ENCODE peak calls at places on chromosomes 11 and 22, in four cellular contexts. Q is AG09319, R is progenitor cell of endocrine pancreas, G is AG04450. W is an unnamed sample.

GRCh38 chr11:124753207-124753606 is 1.2 kb upstream of the VSIG2 start:
- DNase-seq in Q (no peak), R (no peak), G (no peak), W (no peak)

GRCh38 chr11:36534276-36534675 is 24.2 kb upstream of the TRAF6 start:
- DNase-seq in Q (no peak), R (no peak), G (no peak), W (no peak)

GRCh38 chr11:129840236-129840635 is 24.6 kb downstream of the TMEM45B start:
- DNase-seq in Q (no peak), R (no peak), G (no peak), W (no peak)

GRCh38 chr22:24359452-24360120 is 67.8 kb upstream of the ADORA2A start:
- DNase-seq in Q (no peak), R (no peak), G (no peak), W (no peak)

GRCh38 chr11:79253280-79253679 is 187.6 kb downstream of the TENM4 start:
- DNase-seq in Q (no peak), R (no peak), G (no peak), W (no peak)

GRCh38 chr22:22700631-22701030 is 56.2 kb downstream of the GGTLC2 start:
- DNase-seq in Q (no peak), R (no peak), G (no peak), W (no peak)

GRCh38 chr11:1507381-1508140 is 21.0 kb upstream of the MOB2 start:
- DNase-seq in Q (no peak), R (no peak), G (no peak), W (no peak)

GRCh38 chr22:49914256-49914655 is 4.0 kb downstream of the ALG12 start:
- DNase-seq in Q (no peak), R (no peak), G (no peak), W (no peak)

GRCh38 chr11:68266121-68266891 is 5.5 kb downstream of the C11orf24 start:
- DNase-seq in Q (no peak), R (no peak), G (no peak), W (no peak)

GRCh38 chr11:108135845-108136599 is 14.7 kb downstream of the ACAT1 start:
- DNase-seq in Q (no peak), R (no peak), G (no peak), W (no peak)

GRCh38 chr11:56876621-56877312 is 111.9 kb upstream of the OR5AK2 start:
- DNase-seq in Q (peak; percentile 2), R (no peak), G (no peak), W (no peak)

GRCh38 chr11:64564947-64565889 is 25.8 kb upstream of the SLC22A12 start:
- DNase-seq in Q (no peak), R (no peak), G (no peak), W (no peak)

GRCh38 chr11:1890856-1891830 is 552 bp downstream of the PRR33 start:
- DNase-seq in Q (no peak), R (no peak), G (no peak), W (no peak)

GRCh38 chr11:67670316-67671210 is 3.9 kb downstream of the ALDH3B2 start:
- DNase-seq in Q (no peak), R (no peak), G (no peak), W (no peak)

GRCh38 chr11:44727114-44727372 is 281 bp downstream of the TSPAN18 start:
- DNase-seq in Q (no peak), R (no peak), G (no peak), W (peak; percentile 54)

GRCh38 chr11:9017773-9018172 is 14.0 kb upstream of the NRIP3 start:
- DNase-seq in Q (no peak), R (no peak), G (no peak), W (no peak)

GRCh38 chr11:78715639-78716311 is 141.1 kb upstream of the NARS2 start:
- DNase-seq in Q (peak; percentile 3), R (peak; percentile 37), G (peak; percentile 54), W (peak; percentile 72)

GRCh38 chr11:121801796-121802195 is 314.2 kb downstream of the BLID start:
- DNase-seq in Q (no peak), R (no peak), G (no peak), W (no peak)

GRCh38 chr22:30235687-30236170 is 10.8 kb downstream of the LIF start:
- DNase-seq in Q (no peak), R (no peak), G (peak; percentile 61), W (no peak)

GRCh38 chr11:37712246-37712645 is 1114.2 kb upstream of the RAG2 start:
- DNase-seq in Q (no peak), R (no peak), G (no peak), W (peak; percentile 6)

GRCh38 chr22:28260619-28261018 is 341.6 kb upstream of the PITPNB start:
- DNase-seq in Q (no peak), R (no peak), G (no peak), W (no peak)

GRCh38 chr11:64466115-64466718 is 107.3 kb downstream of the RPS6KA4 start:
- DNase-seq in Q (no peak), R (no peak), G (no peak), W (no peak)

GRCh38 chr11:78228467-78228866 is 39.7 kb downstream of the USP35 start:
- DNase-seq in Q (no peak), R (no peak), G (peak; percentile 15), W (no peak)

GRCh38 chr11:48116843-48117242 is 99.8 kb upstream of the OR4B1 start:
- DNase-seq in Q (no peak), R (no peak), G (no peak), W (no peak)

GRCh38 chr11:134001101-134001500 is 44.3 kb upstream of the IGSF9B start:
- DNase-seq in Q (no peak), R (no peak), G (no peak), W (no peak)

GRCh38 chr11:44793350-44794090 is 66.8 kb downstream of the TSPAN18 start:
- DNase-seq in Q (no peak), R (no peak), G (no peak), W (peak; percentile 41)

GRCh38 chr11:17951685-17952388 is 61.0 kb downstream of the SERGEF start:
- DNase-seq in Q (no peak), R (no peak), G (no peak), W (no peak)

GRCh38 chr22:35561796-35562526 is 21.3 kb downstream of the RASD2 start:
- DNase-seq in Q (no peak), R (no peak), G (peak; percentile 38), W (no peak)

GRCh38 chr22:46373166-46373565 is 37.7 kb downstream of the TRMU start:
- DNase-seq in Q (no peak), R (no peak), G (no peak), W (no peak)

GRCh38 chr11:119481667-119482400 is 58.9 kb upstream of the THY1 start:
- DNase-seq in Q (no peak), R (no peak), G (no peak), W (peak; percentile 29)

GRCh38 chr11:119478711-119479285 is 55.8 kb upstream of the THY1 start:
- DNase-seq in Q (no peak), R (no peak), G (no peak), W (no peak)

GRCh38 chr11:119481021-119481666 is 58.2 kb upstream of the THY1 start:
- DNase-seq in Q (peak; percentile 92), R (peak; percentile 93), G (peak; percentile 65), W (peak; percentile 95)

GRCh38 chr11:119480375-119481020 is 57.5 kb upstream of the THY1 start:
- DNase-seq in Q (no peak), R (no peak), G (no peak), W (no peak)

DNA sequence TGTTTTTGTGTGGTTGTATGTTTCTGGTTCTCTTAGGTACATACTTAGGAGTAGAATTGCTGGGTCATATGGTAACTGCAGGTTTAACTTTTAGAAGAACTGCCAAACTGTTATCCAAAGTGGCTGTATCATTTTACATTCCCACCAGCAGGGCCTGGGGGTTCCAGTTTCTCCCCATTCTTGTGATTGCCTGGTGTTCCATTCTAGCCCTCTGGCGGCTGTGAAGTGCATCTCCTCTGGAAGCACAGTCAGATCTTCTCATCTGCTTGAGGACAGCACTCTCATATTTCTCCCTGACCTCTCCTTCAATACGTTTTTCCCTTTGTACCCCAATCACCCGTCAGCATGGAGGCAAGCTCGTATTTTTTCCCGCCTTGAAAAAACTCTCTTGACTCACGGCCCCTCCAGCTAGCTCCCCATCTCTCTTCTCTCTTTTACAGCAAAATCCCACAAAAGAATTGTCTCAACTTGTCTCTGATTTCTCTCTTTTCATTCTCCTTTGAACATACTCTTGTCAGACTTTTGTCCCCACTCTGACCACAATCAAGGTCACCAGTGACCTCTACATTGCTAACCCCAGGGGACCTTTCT is 56.8 kb upstream of the THY1 start:
- DNase-seq in Q (no peak), R (no peak), G (no peak), W (peak; percentile 46)
- TF ChIP-seq CTCF in Q (peak; percentile 60), R (peak; percentile 65), G (peak; percentile 86), W (peak; percentile 64)

GRCh38 chr11:104946907-104947306 is 21.5 kb downstream of the CASP4 start:
- DNase-seq in Q (no peak), R (no peak), G (no peak), W (no peak)
- TF ChIP-seq CTCF in Q (peak; percentile 36), R (peak; percentile 40), G (peak; percentile 49), W (peak; percentile 20)

GRCh38 chr11:46242462-46242960 is 35.0 kb upstream of the CREB3L1 start:
- DNase-seq in Q (no peak), R (no peak), G (no peak), W (no peak)

GRCh38 chr11:46242961-46243795 is 34.3 kb upstream of the CREB3L1 start:
- DNase-seq in Q (peak; percentile 98), R (peak; percentile 86), G (peak; percentile 95), W (peak; percentile 97)

GRCh38 chr11:46240861-46241260 is 36.6 kb upstream of the CREB3L1 start:
- DNase-seq in Q (no peak), R (no peak), G (no peak), W (no peak)

GRCh38 chr11:46246514-46246913 is 30.9 kb upstream of the CREB3L1 start:
- DNase-seq in Q (peak; percentile 36), R (no peak), G (no peak), W (no peak)

DNA sequence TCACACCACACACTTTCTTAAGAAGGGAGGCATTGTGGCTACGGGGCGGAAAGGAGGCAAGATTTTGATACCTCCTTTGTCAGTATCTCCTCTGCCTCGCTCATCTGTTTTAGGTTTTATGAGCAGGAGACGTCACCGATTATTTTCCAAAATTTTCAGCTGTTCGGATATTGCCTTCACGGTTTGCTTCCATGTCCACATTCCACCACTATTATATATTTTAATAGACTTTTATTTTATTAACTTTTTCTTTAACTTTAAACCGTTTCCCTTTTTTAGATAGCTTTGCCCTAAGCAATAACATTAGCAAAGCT is 33.7 kb upstream of the CREB3L1 start:
- DNase-seq in Q (no peak), R (no peak), G (no peak), W (no peak)
- TF ChIP-seq CTCF in Q (no peak), R (no peak), G (no peak), W (no peak)

DNA sequence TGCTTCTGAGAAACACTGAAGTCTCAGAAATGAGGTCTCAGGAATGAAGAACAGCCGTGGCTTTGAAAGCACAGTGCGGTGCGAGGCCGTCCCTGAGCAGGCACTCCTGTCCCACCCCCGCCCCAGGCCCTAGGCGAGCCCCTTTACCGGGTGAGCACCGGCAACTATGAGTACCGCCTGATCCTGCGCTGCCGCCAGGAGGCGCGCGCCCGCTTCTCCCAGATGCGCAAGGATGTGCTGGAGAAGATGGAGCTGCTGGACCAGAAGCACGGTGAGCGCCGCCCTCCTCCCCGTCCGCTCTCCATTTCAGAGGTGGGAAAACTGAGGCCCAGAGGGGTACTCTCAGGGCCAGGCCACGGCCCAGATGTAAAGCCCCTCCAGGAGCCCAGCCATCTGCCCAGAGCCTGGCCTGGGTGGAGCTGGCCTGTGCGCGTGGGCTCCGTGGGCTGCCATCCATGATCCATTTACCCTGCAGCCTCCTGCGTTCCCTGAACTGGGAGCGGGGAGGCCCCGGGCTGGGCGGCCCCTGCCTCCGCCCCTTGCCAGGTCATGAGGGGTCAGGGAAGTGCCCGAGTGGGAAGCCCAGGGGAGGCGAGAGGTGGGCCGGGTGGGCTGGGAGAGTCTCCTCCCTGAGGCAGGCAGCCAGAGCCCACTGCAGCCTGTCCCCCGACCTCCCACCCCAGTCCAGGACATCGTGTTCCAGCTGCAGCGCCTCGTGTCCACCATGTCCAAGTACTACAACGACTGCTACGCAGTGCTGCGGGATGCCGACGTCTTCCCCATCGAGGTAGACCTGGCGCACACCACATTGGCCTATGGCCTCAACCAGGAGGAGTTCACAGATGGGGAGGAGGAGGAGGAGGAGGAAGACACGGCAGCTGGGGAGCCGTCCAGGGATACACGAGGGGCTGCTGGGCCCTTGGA is 9.5 kb downstream of the SLC16A8 start:
- DNase-seq in Q (no peak), R (no peak), G (peak; percentile 10), W (peak; percentile 70)
- TF ChIP-seq CTCF in Q (peak; percentile 35), R (peak; percentile 42), G (peak; percentile 61), W (peak; percentile 48)